ENCODE peak calls at places on chromosomes 6 and 20, in ten cellular contexts. H is nephron progenitor cell, C is neural progenitor cell, A is GM23338, T is osteocyte, B is AG10803, S is foreskin keratinocyte, Q is lower lobe of right lung, K is AG09309, J is PC-3. M is an unnamed sample.

GRCh38 chr6:9360881-9361280 is 925.5 kb upstream of the SLC35B3 start:
- DNase-seq in T (no peak), K (no peak), Q (no peak), S (peak; percentile 9), B (no peak), H (no peak), C (no peak), A (no peak), J (peak; percentile 39), M (no peak)

GRCh38 chr6:161068296-161068695 is 76.7 kb downstream of the MAP3K4 start:
- DNase-seq in S (no peak), T (no peak), Q (no peak), B (no peak), K (no peak), J (no peak), C (no peak), A (no peak), H (no peak), M (no peak)

GRCh38 chr20:58583586-58583985 is 67.5 kb upstream of the STX16 start:
- DNase-seq in S (no peak), H (no peak), T (no peak), J (no peak), K (no peak), B (no peak), C (no peak), Q (no peak), A (no peak), M (no peak)

GRCh38 chr6:45500924-45501816 is 123.4 kb upstream of the SUPT3H start:
- DNase-seq in H (no peak), C (peak; percentile 59), A (peak; percentile 87), S (no peak), Q (no peak), T (no peak), J (no peak), B (no peak), K (no peak), M (no peak)

GRCh38 chr6:5112065-5112799 is 27.1 kb downstream of the PPP1R3G start:
- DNase-seq in T (no peak), C (no peak), A (no peak), H (no peak), B (peak; percentile 67), K (no peak), Q (no peak), J (peak; percentile 55), S (peak; percentile 98), M (no peak)

GRCh38 chr6:42616716-42617115 is 52.9 kb downstream of the UBR2 start:
- DNase-seq in Q (no peak), T (no peak), H (no peak), C (no peak), J (no peak), S (no peak), B (peak; percentile 41), K (peak; percentile 14), A (no peak), M (no peak)

GRCh38 chr20:63957004-63957689 is 931 bp upstream of the UCKL1 start:
- DNase-seq in B (peak; percentile 56), S (peak; percentile 84), T (no peak), H (peak; percentile 69), K (no peak), A (peak; percentile 83), C (peak; percentile 72), Q (no peak), J (peak; percentile 79), M (peak; percentile 91)

GRCh38 chr6:52420668-52421358 is 671 bp downstream of the EFHC1 start:
- DNase-seq in K (no peak), S (peak; percentile 42), Q (no peak), J (peak; percentile 66), A (peak; percentile 77), H (peak; percentile 29), T (no peak), B (no peak), C (peak; percentile 50), M (no peak)

GRCh38 chr6:36997811-36998722 is 7.4 kb upstream of the FGD2 start:
- DNase-seq in H (no peak), C (peak; percentile 40), J (no peak), K (no peak), T (no peak), Q (peak; percentile 75), A (no peak), B (no peak), S (no peak), M (no peak)

GRCh38 chr6:50824505-50824904 is 5.8 kb downstream of the TFAP2B start:
- DNase-seq in K (no peak), H (no peak), B (no peak), A (peak; percentile 76), C (no peak), J (no peak), S (no peak), T (no peak), Q (no peak), M (no peak)

GRCh38 chr6:85641916-85642773 is 541 bp downstream of the SYNCRIP start:
- DNase-seq in B (peak; percentile 46), K (no peak), H (peak; percentile 61), S (peak; percentile 14), T (peak; percentile 86), Q (peak; percentile 88), A (peak; percentile 68), C (peak; percentile 57), J (peak; percentile 27), M (peak; percentile 63)

GRCh38 chr6:145752638-145753037 is 17.3 kb upstream of the EPM2A start:
- DNase-seq in C (no peak), B (no peak), K (no peak), Q (no peak), S (no peak), T (no peak), A (no peak), J (no peak), H (no peak), M (no peak)

GRCh38 chr6:138692978-138693909 is 80.3 kb upstream of the CCDC28A start:
- DNase-seq in H (peak; percentile 67), A (peak; percentile 91), S (peak; percentile 77), T (peak; percentile 89), C (peak; percentile 88), K (no peak), Q (peak; percentile 83), J (peak; percentile 76), B (peak; percentile 49), M (peak; percentile 24)

GRCh38 chr6:906920-907319 is 214.0 kb upstream of the EXOC2 start:
- DNase-seq in T (no peak), H (no peak), J (no peak), K (peak; percentile 13), Q (no peak), C (peak; percentile 63), B (peak; percentile 11), A (peak; percentile 26), S (no peak), M (no peak)
- TF ChIP-seq CTCF in T (no peak), H (no peak), J (no peak), K (no peak), Q (no peak), C (no peak), B (no peak), A (no peak), S (no peak), M (no peak)

GRCh38 chr6:137588472-137588871 is 94.3 kb upstream of the OLIG3 start:
- DNase-seq in A (peak; percentile 39), J (no peak), T (no peak), S (no peak), C (no peak), B (no peak), K (no peak), H (no peak), Q (no peak), M (no peak)

GRCh38 chr6:137590684-137591083 is 96.5 kb upstream of the OLIG3 start:
- DNase-seq in H (no peak), A (no peak), B (no peak), C (no peak), J (no peak), T (no peak), S (no peak), Q (no peak), K (no peak), M (no peak)

DNA sequence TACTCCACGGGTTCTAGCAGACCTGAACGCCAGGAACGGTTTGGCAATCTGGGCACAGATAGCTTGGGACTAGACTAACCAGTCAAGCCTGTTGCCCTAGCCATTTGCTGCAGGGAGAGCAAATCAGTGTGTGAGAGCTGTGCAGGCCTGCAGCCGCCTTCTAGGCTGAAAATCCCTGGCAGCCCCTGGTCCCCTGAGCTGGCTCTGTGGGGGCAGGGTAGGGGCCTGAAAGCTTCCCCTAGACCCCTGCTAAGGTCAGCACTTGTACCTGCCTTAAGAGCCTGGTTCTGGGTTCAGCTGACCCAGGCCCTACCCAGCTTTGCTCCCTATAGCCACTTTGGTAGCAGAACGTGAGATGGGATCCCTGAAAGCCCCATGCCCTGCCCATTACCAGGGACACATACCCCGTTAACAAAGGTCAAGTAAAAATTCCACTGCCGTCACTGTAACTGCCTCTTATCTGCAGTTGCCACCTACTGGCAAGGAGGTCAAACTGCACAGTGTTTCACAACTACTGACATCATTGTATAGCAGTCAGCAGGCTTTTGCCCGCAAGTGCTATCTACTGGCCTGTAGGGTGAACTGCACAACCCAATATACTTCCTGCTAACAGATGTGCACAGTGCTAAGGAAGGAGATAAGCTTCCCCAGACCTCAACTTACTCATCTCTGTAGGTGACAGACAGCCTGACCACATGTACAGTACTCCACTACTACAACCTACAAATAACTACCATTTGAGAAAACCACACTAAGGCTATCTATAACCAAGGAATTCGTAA is 95.1 kb upstream of the OLIG3 start:
- DNase-seq in K (peak; percentile 13), Q (no peak), B (peak; percentile 16), T (no peak), S (peak; percentile 47), A (peak; percentile 95), C (peak; percentile 71), H (no peak), J (peak; percentile 64), M (peak; percentile 71)
- TF ChIP-seq CTCF in K (peak; percentile 42), Q (peak; percentile 39), B (peak; percentile 19), T (peak; percentile 16), S (peak; percentile 78), A (peak; percentile 99), C (peak; percentile 67), H (peak; percentile 29), J (peak; percentile 73), M (peak; percentile 84)

GRCh38 chr20:33515569-33516216 is 25.8 kb downstream of the CBFA2T2 start:
- DNase-seq in T (no peak), J (peak; percentile 9), Q (no peak), S (no peak), K (no peak), C (no peak), B (no peak), H (no peak), A (peak; percentile 39), M (no peak)
- TF ChIP-seq CTCF in T (peak; percentile 38), J (peak; percentile 63), Q (no peak), S (peak; percentile 48), K (peak; percentile 32), C (peak; percentile 26), B (peak; percentile 32), H (no peak), A (peak; percentile 42), M (peak; percentile 29)

DNA sequence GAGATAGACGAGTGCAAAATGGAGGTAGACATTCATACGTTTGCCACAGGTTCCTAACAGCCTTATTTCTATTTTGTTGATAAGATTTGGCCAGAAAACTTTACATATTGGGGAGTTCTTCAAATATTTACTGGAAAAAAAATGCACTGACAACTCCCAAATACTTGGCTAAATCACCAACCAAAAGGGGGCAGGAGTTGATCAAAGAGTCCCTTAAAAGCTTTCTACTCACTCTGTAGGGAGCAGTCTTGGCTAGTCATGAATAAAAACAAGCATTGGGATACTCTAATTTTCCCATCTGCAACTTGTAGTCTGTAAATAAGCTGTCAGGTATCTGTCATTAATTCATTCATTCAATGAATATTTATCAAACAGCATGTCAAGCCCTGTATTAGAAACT is 18.4 kb downstream of the TENT5A start:
- DNase-seq in J (no peak), C (no peak), Q (no peak), B (no peak), H (no peak), T (no peak), S (no peak), A (peak; percentile 46), K (no peak), M (no peak)
- TF ChIP-seq CTCF in J (peak; percentile 31), C (peak; percentile 26), Q (peak; percentile 10), B (no peak), H (no peak), T (peak; percentile 19), S (peak; percentile 46), A (peak; percentile 57), K (no peak), M (no peak)